ENCODE peak calls at places on chromosomes 7 and 10, in six cellular contexts. G, D, E, X, N and W are unnamed samples.

GRCh38 chr7:389911-390601 is 100.1 kb downstream of the FOXL3 start:
- DNase-seq in G (no peak), D (no peak), E (no peak), X (no peak), N (no peak), W (no peak)

GRCh38 chr7:133645870-133646492 is 393.1 kb downstream of the EXOC4 start:
- DNase-seq in G (no peak), D (no peak), E (no peak), X (peak), N (no peak), W (no peak)

GRCh38 chr7:117259626-117260025 is 63.2 kb downstream of the WNT2 start:
- DNase-seq in G (no peak), D (no peak), E (no peak), X (no peak), N (no peak), W (no peak)

GRCh38 chr10:79436066-79436849 is 9.2 kb downstream of the ZCCHC24 start:
- DNase-seq in G (no peak), D (no peak), E (no peak), X (no peak), N (no peak), W (no peak)

GRCh38 chr10:58981846-58982245 is 194.6 kb upstream of the PHYHIPL start:
- DNase-seq in G (no peak), D (no peak), E (no peak), X (no peak), N (peak), W (no peak)

GRCh38 chr10:5511885-5512280 is 12.5 kb upstream of the CALML5 start:
- DNase-seq in G (no peak), D (no peak), E (no peak), X (no peak), N (no peak), W (no peak)

GRCh38 chr7:122092964-122093797 is 50.9 kb downstream of the AASS start:
- DNase-seq in G (peak), D (peak), E (peak), X (peak), N (peak), W (peak)

GRCh38 chr7:4707980-4708411 is 25.9 kb downstream of the FOXK1 start:
- DNase-seq in G (no peak), D (no peak), E (no peak), X (no peak), N (peak), W (no peak)

GRCh38 chr7:101702362-101702850 is 73.3 kb upstream of the MYL10 start:
- DNase-seq in G (no peak), D (no peak), E (no peak), X (peak), N (no peak), W (no peak)

GRCh38 chr10:88652621-88653020 is 11.6 kb upstream of the LIPF start:
- DNase-seq in G (no peak), D (no peak), E (no peak), X (no peak), N (no peak), W (no peak)

GRCh38 chr7:14676896-14677295 is 225.7 kb downstream of the DGKB start:
- DNase-seq in G (no peak), D (no peak), E (no peak), X (no peak), N (no peak), W (no peak)

GRCh38 chr7:5591547-5591899 is 167.9 kb upstream of the TNRC18 start:
- DNase-seq in G (no peak), D (no peak), E (peak), X (peak), N (peak), W (no peak)

GRCh38 chr7:138282997-138283396 is 177.1 kb upstream of the TRIM24 start:
- DNase-seq in G (no peak), D (no peak), E (no peak), X (no peak), N (no peak), W (no peak)

GRCh38 chr10:20954519-20954918 is 57.4 kb upstream of the NEBL start:
- DNase-seq in G (no peak), D (no peak), E (no peak), X (no peak), N (peak), W (no peak)

GRCh38 chr7:101624246-101625000 is 4.7 kb downstream of the MYL10 start:
- DNase-seq in G (no peak), D (no peak), E (no peak), X (no peak), N (no peak), W (no peak)

GRCh38 chr7:111076205-111076604 is 14.7 kb upstream of the LRRN3 start:
- DNase-seq in G (no peak), D (no peak), E (no peak), X (peak), N (no peak), W (no peak)

GRCh38 chr10:63005246-63005645 is 127.9 kb upstream of the NRBF2 start:
- DNase-seq in G (no peak), D (no peak), E (no peak), X (peak), N (no peak), W (no peak)

GRCh38 chr7:30562498-30562897 is 32.2 kb upstream of the GARS1 start:
- DNase-seq in G (no peak), D (no peak), E (no peak), X (peak), N (no peak), W (no peak)

GRCh38 chr7:99521399-99521798 is 16.9 kb downstream of the ZKSCAN5 start:
- DNase-seq in G (no peak), D (no peak), E (no peak), X (no peak), N (no peak), W (no peak)

GRCh38 chr10:24706479-24707118 is 17.1 kb downstream of the ARHGAP21 start:
- DNase-seq in G (no peak), D (peak), E (no peak), X (peak), N (no peak), W (peak)

GRCh38 chr7:142535123-142535779 is 214.0 kb upstream of the PRSS1 start:
- DNase-seq in G (no peak), D (peak), E (peak), X (peak), N (peak), W (no peak)

GRCh38 chr10:88598060-88598459 is 11.5 kb downstream of the LIPJ start:
- DNase-seq in G (no peak), D (no peak), E (no peak), X (no peak), N (no peak), W (no peak)

GRCh38 chr10:114060456-114060855 is 16.8 kb downstream of the ADRB1 start:
- DNase-seq in G (no peak), D (peak), E (no peak), X (no peak), N (no peak), W (no peak)

GRCh38 chr10:114061794-114062193 is 18.1 kb downstream of the ADRB1 start:
- DNase-seq in G (no peak), D (no peak), E (no peak), X (no peak), N (no peak), W (no peak)

GRCh38 chr10:114061148-114061547 is 17.5 kb downstream of the ADRB1 start:
- DNase-seq in G (no peak), D (no peak), E (no peak), X (no peak), N (no peak), W (no peak)

GRCh38 chr10:114068054-114068707 is 24.5 kb downstream of the ADRB1 start:
- DNase-seq in G (no peak), D (no peak), E (no peak), X (no peak), N (no peak), W (no peak)

GRCh38 chr10:114064151-114065045 is 20.7 kb downstream of the ADRB1 start:
- DNase-seq in G (no peak), D (no peak), E (peak), X (no peak), N (no peak), W (no peak)
- H3K27ac ChIP-seq in G (no peak), D (no peak), E (no peak), X (no peak), N (no peak), W (no peak)

GRCh38 chr7:158815471-158816128 is 13.7 kb downstream of the ESYT2 start:
- DNase-seq in G (no peak), D (no peak), E (no peak), X (no peak), N (no peak), W (no peak)

GRCh38 chr7:158814637-158815036 is 14.7 kb downstream of the ESYT2 start:
- DNase-seq in G (no peak), D (no peak), E (no peak), X (no peak), N (no peak), W (no peak)

GRCh38 chr7:158816995-158817394 is 12.3 kb downstream of the ESYT2 start:
- DNase-seq in G (no peak), D (no peak), E (peak), X (peak), N (no peak), W (no peak)

GRCh38 chr7:158815046-158815445 is 14.3 kb downstream of the ESYT2 start:
- DNase-seq in G (no peak), D (no peak), E (no peak), X (no peak), N (no peak), W (no peak)

DNA sequence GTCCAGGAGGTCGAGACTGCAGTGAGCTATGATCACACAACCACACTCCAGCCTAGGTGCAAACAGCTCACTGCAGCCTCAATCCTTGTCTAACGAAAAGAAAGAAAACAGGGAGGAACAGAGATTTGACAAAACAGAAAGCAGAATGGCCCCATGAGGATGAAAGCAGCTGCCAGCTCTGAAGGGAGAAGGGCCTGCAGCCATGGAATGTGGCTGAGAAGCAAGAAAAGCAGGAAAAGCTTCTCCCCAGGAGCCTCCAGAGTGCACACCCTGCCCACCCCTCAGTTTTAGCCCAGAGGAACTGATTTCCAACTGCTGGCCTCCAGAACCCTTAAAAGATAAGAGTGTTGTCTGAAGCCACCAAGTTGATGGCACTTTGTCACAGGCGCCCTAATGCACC is 13.0 kb downstream of the ESYT2 start:
- DNase-seq in G (no peak), D (no peak), E (no peak), X (no peak), N (no peak), W (no peak)
- H3K27ac ChIP-seq in G (peak), D (peak), E (peak), X (peak), N (no peak), W (no peak)

DNA sequence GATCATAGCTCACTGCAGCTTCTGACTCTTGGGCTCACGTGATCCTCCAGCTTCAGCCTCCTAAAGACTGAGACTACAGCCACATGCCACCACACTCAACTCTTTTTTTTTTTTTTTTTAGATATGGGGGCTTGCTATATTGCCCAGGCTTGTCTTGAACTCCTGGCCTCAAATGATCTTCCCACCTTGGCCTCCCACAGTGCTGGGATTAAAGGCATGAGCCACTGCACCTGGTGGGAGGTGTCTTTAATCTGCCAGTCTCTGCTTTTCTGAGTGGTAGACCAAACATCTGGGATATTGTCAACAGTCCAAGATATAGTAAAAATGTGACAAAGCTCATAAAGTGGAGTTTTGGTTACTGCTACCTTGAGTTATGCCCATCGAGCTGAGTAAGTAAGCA is 104.9 kb upstream of the FOXP2 start:
- DNase-seq in G (no peak), D (no peak), E (no peak), X (no peak), N (no peak), W (no peak)
- H3K27ac ChIP-seq in G (no peak), D (peak), E (no peak), X (no peak), N (no peak), W (no peak)

GRCh38 chr7:151793531-151793935 is 83.4 kb downstream of the PRKAG2 start:
- DNase-seq in G (peak), D (no peak), E (peak), X (peak), N (no peak), W (no peak)
- H3K27ac ChIP-seq in G (no peak), D (no peak), E (no peak), X (no peak), N (no peak), W (no peak)